ENCODE peak calls at places on chromosomes 4 and X, in seven cellular contexts. N is right atrium auricular region; F is left colon; C is putamen; B is NCI-H2029; S is activated T-cell treated with anti-CD3 and anti-CD28 coated beads, Interleukin-2, amount 50 U/mL, for 72 hours; T is activated gamma-delta T cell treated with Interleukin-2 at 50 U/mL for 16 hours. D is an unnamed sample.

GRCh38 chr4:3679851-3680311 is 86.3 kb upstream of the ADRA2C start:
- DNase-seq in N (no peak), F (no peak), C (no peak), B (no peak), S (no peak), T (no peak), D (no peak)

GRCh38 chr4:168569909-168570276 is 73.0 kb downstream of the PALLD start:
- DNase-seq in N (no peak), F (no peak), C (no peak), B (no peak), S (no peak), T (no peak), D (no peak)

GRCh38 chr4:13059015-13059414 is 425.1 kb downstream of the RAB28 start:
- DNase-seq in N (no peak), F (no peak), C (no peak), B (no peak), S (no peak), T (no peak), D (no peak)

GRCh38 chr4:173525118-173526033 is 4.7 kb downstream of the HAND2 start:
- DNase-seq in N (no peak), F (no peak), C (no peak), B (no peak), S (no peak), T (no peak), D (no peak)

GRCh38 chrX:151793886-151794285 is 59.3 kb downstream of the CNGA2 start:
- DNase-seq in N (no peak), F (no peak), C (no peak), B (no peak), S (no peak), T (no peak), D (no peak)

GRCh38 chrX:14872355-14872754 is 514 bp downstream of the FANCB start:
- DNase-seq in N (no peak), F (no peak), C (no peak), B (no peak), S (no peak), T (no peak), D (no peak)

GRCh38 chr4:7137346-7138200 is 54.8 kb upstream of the SORCS2 start:
- DNase-seq in N (no peak), F (no peak), C (no peak), B (no peak), S (no peak), T (no peak), D (no peak)

GRCh38 chrX:47129157-47129878 is 15.2 kb downstream of the NDUFB11 start:
- DNase-seq in N (peak), F (peak), C (peak), B (peak), S (peak), T (peak), D (peak)

GRCh38 chrX:108072746-108073145 is 18.6 kb downstream of the PSMD10 start:
- DNase-seq in N (no peak), F (no peak), C (no peak), B (no peak), S (no peak), T (no peak), D (no peak)

GRCh38 chr4:119124314-119124713 is 11.3 kb upstream of the MYOZ2 start:
- DNase-seq in N (no peak), F (no peak), C (no peak), B (no peak), S (no peak), T (no peak), D (no peak)

GRCh38 chr4:36177946-36178345 is 66.4 kb downstream of the ARAP2 start:
- DNase-seq in N (no peak), F (no peak), C (no peak), B (no peak), S (no peak), T (no peak), D (no peak)

GRCh38 chrX:86215260-86215659 is 67.0 kb downstream of the DACH2 start:
- DNase-seq in N (no peak), F (no peak), C (no peak), B (no peak), S (no peak), T (no peak), D (no peak)

GRCh38 chr4:182449960-182450359 is 206.8 kb downstream of the TENM3 start:
- DNase-seq in N (no peak), F (no peak), C (no peak), B (no peak), S (no peak), T (no peak), D (no peak)

GRCh38 chr4:111930658-111931057 is 214.6 kb upstream of the FAM241A start:
- DNase-seq in N (no peak), F (no peak), C (no peak), B (no peak), S (no peak), T (no peak), D (no peak)

GRCh38 chr4:179285696-179286095 is 1843.5 kb upstream of the AGA start:
- DNase-seq in N (no peak), F (no peak), C (no peak), B (no peak), S (no peak), T (no peak), D (no peak)

GRCh38 chrX:123959281-123960063 is 2.0 kb upstream of the STAG2 start:
- DNase-seq in N (no peak), F (peak), C (peak), B (no peak), S (peak), T (peak), D (no peak)

GRCh38 chr4:105158837-105159236 is 12.2 kb downstream of the TET2 start:
- DNase-seq in N (no peak), F (no peak), C (no peak), B (peak), S (no peak), T (no peak), D (no peak)

GRCh38 chr4:10334506-10335028 is 122.7 kb downstream of the ZNF518B start:
- DNase-seq in N (no peak), F (no peak), C (no peak), B (no peak), S (no peak), T (no peak), D (no peak)

GRCh38 chrX:111568356-111568755 is 56.9 kb downstream of the SERTM2 start:
- DNase-seq in N (no peak), F (no peak), C (peak), B (no peak), S (no peak), T (no peak), D (no peak)

GRCh38 chr4:19880205-19880604 is 371.5 kb upstream of the SLIT2 start:
- DNase-seq in N (no peak), F (no peak), C (no peak), B (no peak), S (no peak), T (no peak), D (no peak)

GRCh38 chr4:47419296-47419695 is 44.2 kb downstream of the COMMD8 start:
- DNase-seq in N (no peak), F (no peak), C (no peak), B (no peak), S (no peak), T (no peak), D (no peak)